ENCODE peak calls at places on chromosomes 11 and 22, in six cellular contexts. V is activated CD4-positive, CD25-positive, alpha-beta regulatory T cell treated with anti-CD3 and anti-CD28 coated beads, Interleukin-2, amount 50 U/mL, for 16 hours; B is A172; Y is HEK293T; E is HS-27A; A is mucosa of descending colon. L is an unnamed sample.
A peak's percentile ranks its signal among the peaks of the same experiment; 100 is the strongest.

GRCh38 chr11:44744160-44744559 is 17.4 kb downstream of the TSPAN18 start:
- DNase-seq in A (no peak), E (no peak), B (no peak), V (no peak), Y (no peak), L (no peak)

GRCh38 chr11:111814567-111814966 is 48.4 kb upstream of the PPP2R1B start:
- DNase-seq in Y (no peak), B (no peak), A (no peak), E (no peak), V (no peak), L (peak; percentile 30)

GRCh38 chr11:79232346-79232745 is 208.5 kb downstream of the TENM4 start:
- DNase-seq in Y (no peak), A (no peak), B (no peak), V (no peak), E (no peak), L (peak; percentile 59)

GRCh38 chr11:64170419-64170818 is 4.5 kb upstream of the MACROD1 start:
- DNase-seq in B (no peak), Y (no peak), A (no peak), E (no peak), V (no peak), L (no peak)

GRCh38 chr11:87743002-87743401 is 432.2 kb downstream of the RAB38 start:
- DNase-seq in A (no peak), E (no peak), B (no peak), Y (no peak), V (no peak), L (no peak)

GRCh38 chr11:20357150-20357549 is 6.4 kb upstream of the HTATIP2 start:
- DNase-seq in E (no peak), Y (no peak), V (no peak), B (no peak), A (no peak), L (no peak)

GRCh38 chr11:33737362-33737821 is 1.2 kb upstream of the CD59 start:
- DNase-seq in B (no peak), A (no peak), E (no peak), V (no peak), Y (no peak), L (no peak)

GRCh38 chr22:50157976-50158375 is 12.6 kb upstream of the PANX2 start:
- DNase-seq in Y (no peak), V (no peak), E (no peak), B (no peak), A (peak; percentile 81), L (no peak)

GRCh38 chr11:129637473-129637872 is 178.2 kb upstream of the TMEM45B start:
- DNase-seq in Y (no peak), A (no peak), B (peak; percentile 24), V (no peak), E (no peak), L (no peak)

GRCh38 chr22:44931077-44931540 is 78.7 kb downstream of the PHF21B start:
- DNase-seq in E (no peak), B (no peak), A (no peak), V (no peak), Y (no peak), L (peak; percentile 12)

GRCh38 chr11:72234920-72235319 is 9.1 kb downstream of the PHOX2A start:
- DNase-seq in A (no peak), B (no peak), E (no peak), V (no peak), Y (no peak), L (no peak)

GRCh38 chr11:64929625-64930024 is 5.1 kb downstream of the PPP2R5B start:
- DNase-seq in Y (no peak), B (no peak), E (no peak), V (no peak), A (no peak), L (no peak)

GRCh38 chr11:95790933-95791247 is 592 bp downstream of the CEP57 start:
- DNase-seq in A (peak; percentile 77), V (peak; percentile 21), E (peak; percentile 27), Y (peak; percentile 60), B (peak; percentile 36), L (peak; percentile 63)

GRCh38 chr22:19488884-19489843 is 9.4 kb downstream of the CDC45 start:
- DNase-seq in B (no peak), V (no peak), A (no peak), E (no peak), Y (no peak), L (peak; percentile 54)

GRCh38 chr11:73358071-73358470 is 18.1 kb upstream of the RELT start:
- DNase-seq in A (no peak), V (no peak), Y (no peak), B (no peak), E (no peak), L (no peak)

GRCh38 chr11:93655581-93656255 is 5.8 kb upstream of the CEP295 start:
- DNase-seq in Y (no peak), E (no peak), A (no peak), V (no peak), B (no peak), L (no peak)

GRCh38 chr11:133021503-133021902 is 510.8 kb downstream of the OPCML start:
- DNase-seq in B (no peak), A (no peak), V (no peak), E (no peak), Y (no peak), L (no peak)

GRCh38 chr11:68574308-68574707 is 110.0 kb upstream of the GAL start:
- DNase-seq in A (no peak), B (no peak), Y (no peak), V (no peak), E (no peak), L (peak; percentile 54)

GRCh38 chr11:41659990-41660389 is 200.5 kb upstream of the LRRC4C start:
- DNase-seq in B (no peak), Y (no peak), V (no peak), E (no peak), A (no peak), L (no peak)

GRCh38 chr22:49767355-49768062 is 60.2 kb downstream of the BRD1 start:
- DNase-seq in Y (peak; percentile 62), A (peak; percentile 29), E (peak; percentile 4), V (no peak), B (peak; percentile 14), L (peak; percentile 63)

GRCh38 chr11:14908214-14908880 is 16.3 kb upstream of the CYP2R1 start:
- DNase-seq in B (peak; percentile 12), A (no peak), Y (peak; percentile 41), E (no peak), V (no peak), L (peak; percentile 68)

GRCh38 chr11:112613051-112613972 is 347.9 kb upstream of the NCAM1 start:
- DNase-seq in Y (no peak), V (no peak), B (peak; percentile 71), A (no peak), E (peak; percentile 47), L (peak; percentile 80)